ENCODE peak calls at places on chromosomes 6 and 20, in four cellular contexts. T is naive thymus-derived CD8-positive, alpha-beta T cell; G is bronchial epithelial cell; E is stimulated activated CD8-positive, alpha-beta memory T cell treated with anti-CD3 and anti-CD28 coated beads, Interleukin-15, amount 100 ng/mL, for 4 hours. Y is an unnamed sample.

GRCh38 chr20:64194269-64194668 is 30.0 kb downstream of the MYT1 start:
- DNase-seq in T (no peak), G (no peak), E (no peak), Y (no peak)

GRCh38 chr6:157265630-157266029 is 57.7 kb downstream of the TMEM242 start:
- DNase-seq in T (no peak), G (no peak), E (no peak), Y (no peak)

GRCh38 chr6:70421509-70421908 is 8.2 kb downstream of the FAM135A start:
- DNase-seq in T (no peak), G (no peak), E (no peak), Y (no peak)

GRCh38 chr6:168874637-168875036 is 379.0 kb downstream of the THBS2 start:
- DNase-seq in T (no peak), G (no peak), E (no peak), Y (no peak)

GRCh38 chr6:89347825-89348224 is 4.7 kb downstream of the UBE2J1 start:
- DNase-seq in T (no peak), G (peak; percentile 15), E (no peak), Y (no peak)

GRCh38 chr6:49646130-49646824 is 9.6 kb upstream of the RHAG start:
- DNase-seq in T (no peak), G (no peak), E (no peak), Y (peak; percentile 79)

GRCh38 chr20:37314617-37315292 is 25.3 kb downstream of the MANBAL start:
- DNase-seq in T (no peak), G (no peak), E (no peak), Y (no peak)

GRCh38 chr20:36754656-36755222 is 8.8 kb upstream of the NDRG3 start:
- DNase-seq in T (peak; percentile 51), G (peak; percentile 73), E (no peak), Y (peak; percentile 50)

GRCh38 chr6:17354700-17355403 is 38.5 kb upstream of the CAP2 start:
- DNase-seq in T (no peak), G (peak; percentile 39), E (no peak), Y (no peak)

Y was measured in GDM1.